ENCODE peak calls at places on chromosomes 1 and 21, in seven cellular contexts. S is HFF-Myc; P is GM12878; D is CD8-positive, alpha-beta T cell; H is kidney epithelial cell; T is upper lobe of right lung; G is B cell. W is an unnamed sample.

GRCh38 chr1:153324912-153325311 is 12.2 kb upstream of the PGLYRP3 start:
- DNase-seq in S (no peak), P (no peak), D (no peak), H (no peak), T (no peak), G (no peak), W (no peak)

GRCh38 chr1:94020764-94021579 is 100.0 kb downstream of the ABCA4 start:
- DNase-seq in S (no peak), P (no peak), D (no peak), H (no peak), T (no peak), G (no peak), W (peak)

GRCh38 chr1:157196245-157196543 is 58.0 kb upstream of the ETV3 start:
- DNase-seq in S (no peak), P (no peak), D (no peak), H (no peak), T (no peak), G (no peak), W (no peak)

GRCh38 chr21:40548134-40548533 is 298.8 kb downstream of the DSCAM start:
- DNase-seq in S (no peak), P (no peak), D (no peak), H (no peak), T (no peak), G (no peak), W (no peak)

GRCh38 chr1:107056426-107057196 is at the start of gene PRMT6:
- DNase-seq in S (peak), P (peak), D (peak), H (peak), T (peak), G (peak), W (no peak)

GRCh38 chr1:78247079-78247478 is 201.3 kb downstream of the GIPC2 start:
- DNase-seq in S (no peak), P (no peak), D (no peak), H (no peak), T (no peak), G (no peak), W (no peak)

GRCh38 chr1:240508201-240508600 is 103.8 kb downstream of the GREM2 start:
- DNase-seq in S (no peak), P (no peak), D (no peak), H (no peak), T (no peak), G (no peak), W (no peak)

GRCh38 chr1:87869563-87869962 is 540.9 kb downstream of the LMO4 start:
- DNase-seq in S (peak), P (no peak), D (no peak), H (peak), T (no peak), G (no peak), W (peak)

GRCh38 chr1:161131721-161132409 is 602 bp downstream of the DEDD start:
- DNase-seq in S (no peak), P (no peak), D (no peak), H (no peak), T (no peak), G (peak), W (no peak)

GRCh38 chr1:17700981-17701870 is 53.9 kb upstream of the ACTL8 start:
- DNase-seq in S (no peak), P (no peak), D (no peak), H (no peak), T (no peak), G (no peak), W (no peak)

GRCh38 chr1:153697191-153697872 is 18.8 kb downstream of the NPR1 start:
- DNase-seq in S (no peak), P (no peak), D (no peak), H (peak), T (peak), G (no peak), W (no peak)

GRCh38 chr1:175402336-175402735 is 209.8 kb upstream of the KIAA0040 start:
- DNase-seq in S (no peak), P (no peak), D (no peak), H (no peak), T (no peak), G (no peak), W (no peak)

GRCh38 chr21:42672699-42673458 is 19.5 kb downstream of the PDE9A start:
- DNase-seq in S (no peak), P (no peak), D (no peak), H (peak), T (no peak), G (no peak), W (no peak)

DNA sequence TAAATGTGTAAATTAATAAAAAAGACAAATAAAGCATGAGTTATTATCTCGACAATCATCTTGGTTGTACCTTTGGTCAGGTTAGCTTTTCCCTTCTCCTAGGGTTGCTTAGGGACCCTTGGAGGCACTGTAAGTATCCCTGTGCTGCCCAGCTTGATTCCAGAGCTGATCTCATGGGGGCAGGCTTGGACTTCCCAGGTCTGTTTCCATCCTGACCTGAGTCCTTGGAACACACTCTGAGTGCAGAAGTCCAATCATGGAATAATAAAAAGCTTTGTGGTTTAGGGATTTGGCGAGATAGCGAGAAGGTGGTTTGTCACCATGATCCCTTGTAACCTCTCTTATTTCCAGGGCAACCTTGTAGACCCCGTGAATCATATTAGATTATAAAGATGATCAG is 18.7 kb upstream of the PAPPA2 start:
- DNase-seq in S (no peak), P (no peak), D (no peak), H (no peak), T (no peak), G (no peak), W (no peak)
- TF ChIP-seq CTCF in S (no peak), P (no peak), D (no peak), H (no peak), T (no peak), G (no peak), W (no peak)

GRCh38 chr1:245110406-245110805 is 44.4 kb upstream of the KIF26B start:
- DNase-seq in S (no peak), P (no peak), D (no peak), H (no peak), T (no peak), G (no peak), W (no peak)
- TF ChIP-seq CTCF in S (no peak), P (no peak), D (no peak), H (no peak), T (no peak), G (no peak), W (no peak)

GRCh38 chr1:95304803-95305202 is 70.8 kb downstream of the RWDD3 start:
- DNase-seq in S (no peak), P (no peak), D (no peak), H (no peak), T (no peak), G (no peak), W (no peak)
- TF ChIP-seq CTCF in S (no peak), P (no peak), D (no peak), H (no peak), T (no peak), G (no peak), W (no peak)

GRCh38 chr1:57378564-57378963 is 45.3 kb downstream of the DAB1 start:
- DNase-seq in S (no peak), P (no peak), D (no peak), H (no peak), T (no peak), G (no peak), W (no peak)

GRCh38 chr1:57381871-57382270 is 42.0 kb downstream of the DAB1 start:
- DNase-seq in S (no peak), P (no peak), D (no peak), H (no peak), T (no peak), G (no peak), W (no peak)

GRCh38 chr1:57380923-57381322 is 42.9 kb downstream of the DAB1 start:
- DNase-seq in S (no peak), P (no peak), D (no peak), H (no peak), T (no peak), G (no peak), W (no peak)

DNA sequence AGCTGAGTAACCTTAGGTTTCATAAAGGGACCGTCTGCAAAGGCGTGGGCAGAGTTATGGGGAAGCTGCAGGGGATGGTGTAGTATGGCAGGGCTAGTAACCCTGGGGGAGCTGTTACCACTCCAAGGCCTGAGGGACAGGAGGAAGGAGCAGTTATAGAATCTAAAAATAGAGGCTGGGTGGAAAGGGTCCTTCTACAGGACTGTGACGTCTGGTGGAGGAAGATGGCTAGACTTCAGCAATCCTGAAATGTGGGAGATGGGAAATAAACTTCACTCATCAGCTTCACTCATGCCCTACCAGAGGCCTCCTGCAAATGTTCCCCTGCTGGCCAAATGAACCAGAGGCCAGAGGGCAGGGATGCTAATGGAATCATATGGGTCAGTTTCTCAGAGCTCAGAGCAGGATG is 46.1 kb downstream of the DAB1 start:
- DNase-seq in S (no peak), P (no peak), D (no peak), H (no peak), T (no peak), G (no peak), W (no peak)
- TF ChIP-seq CTCF in S (no peak), P (no peak), D (no peak), H (no peak), T (no peak), G (no peak), W (no peak)

W was measured in AG09319.